ENCODE peak calls at places on chromosomes 12 and 14, in eight cellular contexts. A, B, T, W, K, J, R and Y are unnamed samples. For H3K4me1, the result is how much of the 10 kb centered on the place peaks cover.

GRCh38 chr12:26701604-26702215 is 131.3 kb downstream of the ITPR2 start:
- DNase-seq in A (peak), B (no peak), T (peak), W (peak), K (no peak), J (peak), R (peak), Y (peak)

GRCh38 chr14:64707661-64708060 is 3.4 kb downstream of the PLEKHG3 start:
- DNase-seq in A (no peak), B (no peak), T (peak), W (no peak), K (no peak), J (peak), R (peak), Y (peak)

GRCh38 chr14:104020471-104020870 is 65.0 kb upstream of the ASPG start:
- DNase-seq in A (no peak), B (no peak), T (no peak), W (no peak), K (no peak), J (no peak), R (no peak), Y (no peak)

GRCh38 chr14:21123429-21123828 is 22.6 kb downstream of the TMEM253 start:
- DNase-seq in A (no peak), B (no peak), T (no peak), W (no peak), K (no peak), J (no peak), R (no peak), Y (no peak)

GRCh38 chr14:65044596-65044959 is 57.7 kb downstream of the MAX start:
- DNase-seq in A (no peak), B (no peak), T (no peak), W (no peak), K (no peak), J (no peak), R (no peak), Y (no peak)

GRCh38 chr12:57196439-57196838 is 20.2 kb upstream of the NXPH4 start:
- DNase-seq in A (no peak), B (no peak), T (no peak), W (no peak), K (no peak), J (no peak), R (no peak), Y (no peak)

GRCh38 chr12:108905725-108906124 is 25.8 kb downstream of the DAO start:
- DNase-seq in A (no peak), B (no peak), T (no peak), W (no peak), K (no peak), J (no peak), R (no peak), Y (no peak)

GRCh38 chr14:104121142-104121541 is 17.2 kb upstream of the KIF26A start:
- DNase-seq in A (no peak), B (no peak), T (no peak), W (no peak), K (no peak), J (no peak), R (no peak), Y (no peak)

GRCh38 chr12:47867496-47867941 is 37.3 kb downstream of the VDR start:
- DNase-seq in A (peak), B (no peak), T (peak), W (no peak), K (no peak), J (peak), R (no peak), Y (peak)

GRCh38 chr12:56299308-56299852 is 750 bp downstream of the CS start:
- DNase-seq in A (no peak), B (no peak), T (no peak), W (no peak), K (no peak), J (no peak), R (no peak), Y (peak)

GRCh38 chr12:65825573-65826512 is 1.6 kb downstream of the HMGA2 start:
- DNase-seq in A (peak), B (no peak), T (peak), W (peak), K (no peak), J (peak), R (no peak), Y (no peak)

GRCh38 chr12:21962821-21963220 is 21.6 kb upstream of the ABCC9 start:
- DNase-seq in A (no peak), B (no peak), T (no peak), W (no peak), K (no peak), J (no peak), R (no peak), Y (no peak)

GRCh38 chr14:34721129-34721528 is 6.7 kb upstream of the CFL2 start:
- DNase-seq in A (no peak), B (no peak), T (no peak), W (no peak), K (no peak), J (no peak), R (no peak), Y (no peak)

GRCh38 chr12:57803317-57803893 is 15.1 kb downstream of the AVIL start:
- DNase-seq in A (peak), B (no peak), T (peak), W (peak), K (peak), J (peak), R (peak), Y (peak)

GRCh38 chr12:34347367-34347766 is 325.1 kb downstream of the ALG10 start:
- DNase-seq in A (no peak), B (no peak), T (no peak), W (peak), K (no peak), J (no peak), R (no peak), Y (no peak)

GRCh38 chr14:64623576-64624165 is 73.9 kb downstream of the PPP1R36 start:
- DNase-seq in A (no peak), B (no peak), T (no peak), W (no peak), K (no peak), J (no peak), R (no peak), Y (no peak)

GRCh38 chr12:124586756-124587155 is 19.3 kb upstream of the NCOR2 start:
- DNase-seq in A (no peak), B (no peak), T (no peak), W (no peak), K (no peak), J (no peak), R (no peak), Y (no peak)

GRCh38 chr12:94171595-94171930 is 23.2 kb downstream of the PLXNC1 start:
- DNase-seq in A (no peak), B (no peak), T (peak), W (no peak), K (no peak), J (no peak), R (no peak), Y (no peak)

GRCh38 chr14:105204206-105204930 is 23.3 kb upstream of the NUDT14 start:
- DNase-seq in A (no peak), B (no peak), T (peak), W (no peak), K (no peak), J (peak), R (no peak), Y (peak)

GRCh38 chr12:71640316-71640715 is 23.3 kb downstream of the ZFC3H1 start:
- DNase-seq in A (no peak), B (no peak), T (no peak), W (no peak), K (no peak), J (no peak), R (no peak), Y (no peak)

GRCh38 chr12:19131020-19131431 is 1.5 kb downstream of the PLEKHA5 start:
- DNase-seq in A (peak), B (no peak), T (peak), W (peak), K (no peak), J (peak), R (peak), Y (peak)

GRCh38 chr12:59403259-59403932 is 192.4 kb upstream of the SLC16A7 start:
- DNase-seq in A (peak), B (no peak), T (peak), W (peak), K (no peak), J (peak), R (peak), Y (peak)

GRCh38 chr14:59060841-59061240 is 127.6 kb upstream of the DAAM1 start:
- DNase-seq in A (no peak), B (no peak), T (no peak), W (no peak), K (no peak), J (no peak), R (no peak), Y (no peak)

GRCh38 chr14:103908580-103908979 is 19.7 kb upstream of the TDRD9 start:
- DNase-seq in A (no peak), B (no peak), T (no peak), W (no peak), K (no peak), J (no peak), R (no peak), Y (no peak)

GRCh38 chr12:30909088-30909688 is 17.4 kb upstream of the TSPAN11 start:
- DNase-seq in A (no peak), B (no peak), T (peak), W (no peak), K (no peak), J (no peak), R (no peak), Y (no peak)

GRCh38 chr12:51972424-51972812 is 20.9 kb downstream of the ACVR1B start:
- DNase-seq in A (no peak), B (no peak), T (no peak), W (no peak), K (no peak), J (no peak), R (no peak), Y (no peak)

GRCh38 chr14:28297559-28297958 is 469.0 kb upstream of the FOXG1 start:
- DNase-seq in A (no peak), B (no peak), T (no peak), W (no peak), K (no peak), J (no peak), R (no peak), Y (no peak)

GRCh38 chr12:69569236-69569635 is 16.0 kb upstream of the CCT2 start:
- DNase-seq in A (no peak), B (no peak), T (peak), W (no peak), K (no peak), J (no peak), R (no peak), Y (peak)

GRCh38 chr14:62696261-62696968 is 348.8 kb downstream of the KCNH5 start:
- DNase-seq in A (no peak), B (no peak), T (no peak), W (peak), K (peak), J (no peak), R (no peak), Y (no peak)

GRCh38 chr12:124030008-124030407 is 57.0 kb downstream of the ZNF664 start:
- DNase-seq in A (no peak), B (no peak), T (no peak), W (no peak), K (no peak), J (no peak), R (no peak), Y (no peak)

GRCh38 chr14:75339059-75339458 is 60.4 kb downstream of the FOS start:
- DNase-seq in A (no peak), B (no peak), T (peak), W (no peak), K (no peak), J (peak), R (no peak), Y (peak)

GRCh38 chr12:89709994-89710872 is 1.6 kb upstream of the ATP2B1 start:
- DNase-seq in A (no peak), B (no peak), T (peak), W (peak), K (no peak), J (no peak), R (no peak), Y (no peak)

GRCh38 chr14:49745191-49745590 is 22.8 kb upstream of the KLHDC2 start:
- DNase-seq in A (no peak), B (no peak), T (no peak), W (no peak), K (no peak), J (no peak), R (no peak), Y (no peak)

GRCh38 chr14:53032161-53032803 is 81.4 kb upstream of the FERMT2 start:
- DNase-seq in A (peak), B (no peak), T (peak), W (no peak), K (no peak), J (peak), R (peak), Y (peak)

GRCh38 chr14:69687963-69688649 is 76.7 kb downstream of the SUSD6 start:
- DNase-seq in A (no peak), B (no peak), T (no peak), W (no peak), K (no peak), J (no peak), R (no peak), Y (no peak)

GRCh38 chr14:54627718-54628345 is 60.9 kb downstream of the SAMD4A start:
- DNase-seq in A (peak), B (peak), T (peak), W (peak), K (no peak), J (peak), R (no peak), Y (no peak)

GRCh38 chr14:98913967-98914620 is 357.9 kb downstream of the BCL11B start:
- DNase-seq in A (no peak), B (no peak), T (no peak), W (no peak), K (no peak), J (no peak), R (no peak), Y (no peak)

GRCh38 chr14:96748371-96748770 is 48.8 kb upstream of the VRK1 start:
- DNase-seq in A (no peak), B (no peak), T (no peak), W (no peak), K (no peak), J (no peak), R (no peak), Y (no peak)

GRCh38 chr14:55518391-55518790 is 61.6 kb upstream of the KTN1 start:
- DNase-seq in A (peak), B (no peak), T (no peak), W (no peak), K (no peak), J (peak), R (no peak), Y (no peak)

GRCh38 chr12:116448165-116448756 is 110.9 kb upstream of the MAP1LC3B2 start:
- DNase-seq in A (no peak), B (no peak), T (no peak), W (no peak), K (no peak), J (no peak), R (no peak), Y (no peak)

GRCh38 chr12:116454950-116455447 is 104.2 kb upstream of the MAP1LC3B2 start:
- DNase-seq in A (peak), B (no peak), T (peak), W (no peak), K (no peak), J (peak), R (peak), Y (peak)

GRCh38 chr12:116455540-116456306 is 103.5 kb upstream of the MAP1LC3B2 start:
- DNase-seq in A (peak), B (no peak), T (peak), W (peak), K (no peak), J (peak), R (peak), Y (peak)

GRCh38 chr12:116454076-116454475 is 105.1 kb upstream of the MAP1LC3B2 start:
- DNase-seq in A (no peak), B (no peak), T (no peak), W (no peak), K (no peak), J (no peak), R (no peak), Y (no peak)

GRCh38 chr12:116450406-116450910 is 108.7 kb upstream of the MAP1LC3B2 start:
- DNase-seq in A (no peak), B (no peak), T (no peak), W (no peak), K (no peak), J (no peak), R (no peak), Y (peak)
- H3K4me1 ChIP-seq in A (under half), B (under half), T (under half), W (under half), K (under half), J (under half), R (under half), Y (under half)

DNA sequence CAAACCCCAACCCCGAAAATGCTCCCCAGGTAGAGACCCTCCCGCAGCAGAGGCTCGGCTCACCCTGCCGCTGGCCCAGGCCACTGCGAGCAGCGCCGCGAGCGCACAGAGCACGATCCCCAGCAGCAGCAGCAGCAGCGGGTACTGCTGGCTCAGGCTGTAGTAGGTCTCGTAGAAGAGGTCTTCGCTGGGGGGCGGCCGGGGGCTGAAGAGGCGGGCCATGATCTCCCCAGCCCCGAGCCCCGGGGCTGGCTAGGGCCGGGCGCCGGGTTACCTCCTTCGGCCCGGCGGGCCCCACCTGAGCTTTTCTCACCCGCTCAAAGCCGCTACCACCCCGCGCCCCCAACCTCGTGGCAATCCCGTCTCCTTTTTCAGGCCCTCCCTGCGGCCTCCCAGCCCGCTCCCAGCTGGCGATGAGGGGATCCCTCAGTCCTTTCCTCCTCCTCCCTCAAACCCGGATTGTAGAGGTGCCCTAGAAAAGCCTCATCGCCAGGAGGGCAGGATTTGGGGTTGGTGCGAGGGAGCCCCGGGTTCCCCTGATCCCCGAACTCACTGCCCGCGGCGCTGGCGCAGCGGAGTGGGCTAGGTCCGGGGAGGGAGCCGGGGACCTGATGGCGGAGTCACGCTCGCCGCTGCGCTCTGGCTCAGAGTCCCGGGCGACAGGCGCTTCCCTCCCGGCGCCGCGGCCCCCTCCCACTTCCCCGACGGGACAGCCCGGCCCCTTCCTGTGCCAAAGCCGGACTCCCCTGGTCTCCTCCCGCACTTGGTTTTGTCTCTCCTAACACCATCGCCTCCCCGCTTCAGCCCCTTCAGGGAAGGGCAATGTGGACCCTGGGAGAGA is at the start of gene ADCY4:
- DNase-seq in A (peak), B (no peak), T (peak), W (peak), K (no peak), J (no peak), R (no peak), Y (no peak)
- TF ChIP-seq EZH2 in A (no peak), B (no peak), T (no peak), W (peak), K (peak), J (peak), R (no peak), Y (peak)

DNA sequence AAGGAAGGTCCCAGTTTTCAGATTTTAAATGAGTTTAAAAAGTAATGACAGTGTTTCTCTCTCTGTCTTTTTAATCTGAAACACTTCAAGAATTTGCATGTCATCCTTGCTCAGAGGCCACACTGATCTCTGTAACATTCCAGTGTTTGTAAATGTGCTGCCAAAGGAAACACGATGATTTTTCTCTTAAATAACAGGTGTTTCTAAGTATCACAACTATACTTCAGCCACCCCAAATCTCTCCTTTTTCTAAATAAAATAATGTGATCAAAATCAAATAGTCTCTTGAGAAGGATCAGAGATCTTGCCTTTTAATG is 3.3 kb upstream of the GALC start:
- DNase-seq in A (no peak), B (no peak), T (no peak), W (no peak), K (no peak), J (no peak), R (no peak), Y (no peak)
- H3K4me1 ChIP-seq in A (under half), B (under half), T (under half), W (under half), K (under half), J (under half), R (under half), Y (under half)

GRCh38 chr12:4271433-4272013 is 2.0 kb upstream of the CCND2 start:
- DNase-seq in A (no peak), B (peak), T (peak), W (peak), K (no peak), J (no peak), R (no peak), Y (no peak)
- TF ChIP-seq EZH2 in A (peak), B (no peak), T (peak), W (no peak), K (no peak), J (peak), R (peak), Y (no peak)

GRCh38 chr12:13206560-13206897 is 10.0 kb downstream of the EMP1 start:
- DNase-seq in A (no peak), B (no peak), T (no peak), W (no peak), K (no peak), J (no peak), R (no peak), Y (no peak)
- H3K4me1 ChIP-seq in A (half or more), B (under half), T (half or more), W (under half), K (under half), J (half or more), R (half or more), Y (half or more)

GRCh38 chr12:53997324-53998173 is 2.4 kb upstream of the HOXC9 start:
- DNase-seq in A (no peak), B (no peak), T (no peak), W (no peak), K (no peak), J (no peak), R (no peak), Y (no peak)
- TF ChIP-seq EZH2 in A (peak), B (peak), T (no peak), W (peak), K (peak), J (peak), R (no peak), Y (no peak)

DNA sequence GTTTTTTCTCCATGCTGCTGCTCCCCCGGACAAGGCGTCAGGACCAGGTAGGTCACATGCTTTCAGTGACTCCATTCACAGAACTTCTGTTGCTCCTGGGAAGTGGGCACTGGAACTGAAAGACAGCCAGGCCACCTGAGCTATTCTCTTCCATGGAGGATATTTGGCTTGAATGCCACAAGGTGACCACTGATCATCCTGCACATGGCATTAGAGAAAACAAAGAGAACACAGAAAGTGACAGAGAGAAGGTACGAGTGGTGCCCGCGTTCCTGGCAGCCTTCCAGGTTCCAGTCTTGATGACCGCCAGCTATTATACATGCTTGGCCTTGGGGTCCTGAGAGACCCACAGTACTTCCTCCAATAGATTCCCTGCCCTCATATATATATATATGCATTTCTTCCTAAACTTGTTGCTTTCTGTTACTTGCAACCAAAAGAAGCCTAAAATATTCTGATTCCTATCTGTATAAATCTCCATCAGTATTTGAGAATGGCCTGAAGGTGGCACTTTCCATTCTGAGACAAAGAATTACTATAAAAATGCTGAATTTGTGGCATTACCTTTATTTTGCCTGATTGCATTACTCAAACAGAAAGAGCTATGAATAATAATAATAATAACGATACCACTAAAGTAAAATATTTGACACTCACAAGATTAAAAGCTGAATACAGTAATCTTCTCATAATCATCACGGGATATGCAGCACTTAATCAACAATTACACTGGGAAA is 174.9 kb downstream of the FOXN3 start:
- DNase-seq in A (peak), B (no peak), T (peak), W (no peak), K (no peak), J (no peak), R (no peak), Y (no peak)
- H3K4me1 ChIP-seq in A (under half), B (under half), T (under half), W (half or more), K (under half), J (under half), R (under half), Y (under half)